ENCODE peak calls at places on chromosomes 5 and 9, in nine cellular contexts. J is psoas muscle; F is HepG2; N is SK-N-SH; D is cardiac muscle cell; B is CD8-positive, alpha-beta memory T cell; R is CD8-positive, alpha-beta T cell; U is right atrium auricular region; A is uterus. S is an unnamed sample.
A peak's percentile ranks its signal among the peaks of the same experiment; 100 is the strongest.

GRCh38 chr5:125274938-125275759 is 528.7 kb upstream of the ZNF608 start:
- DNase-seq in A (peak; percentile 17), R (no peak), D (no peak), U (no peak), F (no peak), N (no peak), J (no peak), B (no peak), S (no peak)

GRCh38 chr9:111752455-111752854 is 42.3 kb downstream of the SHOC1 start:
- DNase-seq in F (no peak), J (no peak), D (no peak), R (no peak), N (no peak), U (no peak), B (no peak), A (no peak), S (no peak)

GRCh38 chr9:9412241-9412640 is 1200.6 kb downstream of the PTPRD start:
- DNase-seq in B (no peak), A (no peak), U (no peak), F (no peak), N (no peak), J (no peak), D (no peak), R (no peak), S (no peak)

GRCh38 chr5:3349704-3350565 is 245.7 kb upstream of the IRX1 start:
- DNase-seq in U (peak; percentile 32), D (no peak), R (peak; percentile 29), A (no peak), J (no peak), F (no peak), N (no peak), B (no peak), S (no peak)

GRCh38 chr5:74408150-74409043 is 232.1 kb downstream of the ENC1 start:
- DNase-seq in A (no peak), D (no peak), R (no peak), N (no peak), U (no peak), J (no peak), F (peak; percentile 96), B (no peak), S (no peak)

GRCh38 chr5:18114161-18114802 is 480.0 kb downstream of the TAF11L14 start:
- DNase-seq in F (no peak), A (no peak), D (no peak), B (no peak), R (no peak), U (no peak), N (no peak), J (no peak), S (no peak)

GRCh38 chr9:115411993-115412452 is 294.1 kb upstream of the TNC start:
- DNase-seq in R (no peak), J (no peak), B (no peak), N (no peak), F (no peak), D (no peak), A (no peak), U (no peak), S (no peak)

GRCh38 chr5:111454198-111454606 is 58.1 kb downstream of the STARD4 start:
- DNase-seq in J (no peak), R (no peak), N (peak; percentile 67), D (no peak), U (no peak), B (no peak), A (no peak), F (no peak), S (no peak)

GRCh38 chr5:55911784-55912653 is 60.9 kb downstream of the IL31RA start:
- DNase-seq in R (peak; percentile 11), A (no peak), F (no peak), B (no peak), J (no peak), N (no peak), U (no peak), D (no peak), S (no peak)

GRCh38 chr5:172444110-172444510 is 10.2 kb downstream of the SH3PXD2B start:
- DNase-seq in N (no peak), J (no peak), D (no peak), U (no peak), A (peak; percentile 42), F (no peak), R (no peak), B (no peak), S (no peak)

GRCh38 chr5:78221964-78222451 is 72.5 kb downstream of the AP3B1 start:
- DNase-seq in D (no peak), N (no peak), R (no peak), J (no peak), B (no peak), A (no peak), U (no peak), F (no peak), S (no peak)

GRCh38 chr9:124420991-124421543 is 5.8 kb upstream of the PSMB7 start:
- DNase-seq in D (no peak), B (no peak), R (no peak), F (no peak), N (no peak), J (no peak), A (no peak), U (no peak), S (no peak)

GRCh38 chr9:19378154-19378553 is 1.9 kb downstream of the RPS6 start:
- DNase-seq in D (no peak), N (no peak), J (no peak), U (no peak), F (no peak), A (no peak), R (no peak), B (no peak), S (no peak)

GRCh38 chr5:150568663-150569062 is 60.7 kb downstream of the NDST1 start:
- DNase-seq in D (no peak), B (no peak), F (no peak), R (no peak), N (no peak), J (no peak), U (no peak), A (peak; percentile 2), S (no peak)

GRCh38 chr5:27906481-27906880 is 868.1 kb upstream of the CDH9 start:
- DNase-seq in N (no peak), B (no peak), U (no peak), A (no peak), D (no peak), J (no peak), F (no peak), R (no peak), S (peak; percentile 14)

GRCh38 chr9:106980551-106981101 is 117.7 kb downstream of the ZNF462 start:
- DNase-seq in R (no peak), U (no peak), J (no peak), N (no peak), F (no peak), B (no peak), D (no peak), A (no peak), S (no peak)

GRCh38 chr5:75052461-75053285 is at the start of gene GCNT4:
- DNase-seq in N (peak; percentile 76), F (no peak), D (peak; percentile 54), R (peak; percentile 80), B (peak; percentile 47), J (peak; percentile 79), A (peak; percentile 28), U (no peak), S (no peak)

GRCh38 chr5:132219981-132220380 is 7.7 kb downstream of the P4HA2 start:
- DNase-seq in J (no peak), R (no peak), A (no peak), N (no peak), D (no peak), U (no peak), B (no peak), F (no peak), S (no peak)

DNA sequence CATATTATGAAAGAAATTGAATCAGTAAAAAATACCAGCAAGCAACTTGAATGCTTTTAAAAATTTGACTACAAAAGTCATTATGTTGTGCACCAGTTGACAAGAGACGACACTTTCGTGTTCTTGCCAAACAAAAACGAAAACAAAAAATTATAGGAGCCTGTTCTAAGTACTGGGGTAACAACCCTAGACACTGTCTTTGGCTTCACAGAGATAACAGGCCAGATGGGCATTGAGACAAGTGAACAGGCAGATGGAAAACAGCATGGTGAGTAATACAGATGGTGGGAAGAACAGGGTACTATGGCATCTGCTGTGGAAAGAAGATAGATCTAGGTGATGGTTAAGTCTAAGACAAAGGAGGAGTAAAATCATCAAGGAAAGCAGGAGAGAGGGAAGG is 99.0 kb downstream of the CDH12 start:
- DNase-seq in N (no peak), A (no peak), U (no peak), F (no peak), D (no peak), R (no peak), B (no peak), J (no peak), S (no peak)
- H3K27ac ChIP-seq in N (no peak overlapping the region), A (no peak overlapping the region), U (no peak overlapping the region), F (no peak overlapping the region), D (no peak overlapping the region), R (no peak overlapping the region), B (no peak overlapping the region), J (no peak overlapping the region), S (no peak overlapping the region)

GRCh38 chr5:7875151-7875550 is 6.2 kb downstream of the MTRR start:
- DNase-seq in D (no peak), N (no peak), R (no peak), A (no peak), U (no peak), F (no peak), J (no peak), B (no peak), S (no peak)

GRCh38 chr5:7877851-7878250 is 8.9 kb downstream of the MTRR start:
- DNase-seq in A (no peak), N (no peak), D (no peak), U (no peak), R (no peak), J (no peak), B (no peak), F (peak; percentile 5), S (no peak)

GRCh38 chr5:7876867-7877266 is 7.9 kb downstream of the MTRR start:
- DNase-seq in B (no peak), A (no peak), D (no peak), J (no peak), U (no peak), F (no peak), R (no peak), N (no peak), S (peak; percentile 41)

GRCh38 chr5:7881091-7881490 is 12.1 kb downstream of the MTRR start:
- DNase-seq in A (no peak), B (no peak), J (no peak), D (no peak), R (no peak), N (no peak), F (no peak), U (no peak), S (no peak)

GRCh38 chr5:7878381-7878873 is 9.5 kb downstream of the MTRR start:
- DNase-seq in D (no peak), A (no peak), N (no peak), F (peak; percentile 41), J (no peak), R (no peak), B (no peak), U (no peak), S (peak; percentile 66)
- H3K27ac ChIP-seq in D (no peak overlapping the region), A (no peak overlapping the region), N (no peak overlapping the region), F (peak overlapping the region; percentile 22), J (no peak overlapping the region), R (no peak overlapping the region), B (no peak overlapping the region), U (no peak overlapping the region), S (peak overlapping the region; percentile 71)

GRCh38 chr9:136700959-136701664 is 11.3 kb upstream of the DIPK1B start:
- DNase-seq in N (no peak), A (no peak), R (peak; percentile 56), J (no peak), F (no peak), U (no peak), B (peak; percentile 18), D (no peak), S (no peak)
- H3K27ac ChIP-seq in N (no peak overlapping the region), A (no peak overlapping the region), R (peak overlapping the region; percentile 63), J (no peak overlapping the region), F (no peak overlapping the region), U (no peak overlapping the region), B (peak overlapping the region; percentile 59), D (no peak overlapping the region), S (no peak overlapping the region)

GRCh38 chr5:168086104-168086610 is 205.3 kb upstream of the WWC1 start:
- DNase-seq in N (no peak), B (no peak), F (peak; percentile 16), J (no peak), U (no peak), A (peak; percentile 33), R (no peak), D (no peak), S (peak; percentile 24)
- H3K27ac ChIP-seq in N (no peak overlapping the region), B (no peak overlapping the region), F (no peak overlapping the region), J (no peak overlapping the region), U (no peak overlapping the region), A (peak overlapping the region; percentile 58), R (no peak overlapping the region), D (no peak overlapping the region), S (peak overlapping the region; percentile 33)

S was measured in epithelial cell of prostate.